ENCODE peak calls at places on chromosome 22, in seven cellular contexts. One of them, this sample, is unnamed.

GRCh38 chr22:47409501-47410275 is 647.2 kb downstream of the TBC1D22A start:
- DNase-seq in skeletal muscle cell: no peak
- DNase-seq in CD4-positive, alpha-beta memory T cell: no peak
- DNase-seq in A549: no peak
- DNase-seq in cardiac muscle cell: no peak
- DNase-seq in EL: no peak
- DNase-seq in T follicular helper cell: no peak
- DNase-seq in this sample: no peak

GRCh38 chr22:38230108-38230825 is 28.5 kb downstream of the MAFF start:
- DNase-seq in T follicular helper cell: peak; percentile 17
- DNase-seq in cardiac muscle cell: peak; percentile 51
- DNase-seq in skeletal muscle cell: no peak
- DNase-seq in CD4-positive, alpha-beta memory T cell: peak; percentile 49
- DNase-seq in EL: no peak
- DNase-seq in A549: peak; percentile 60
- DNase-seq in this sample: no peak

GRCh38 chr22:45480717-45481116 is 22.0 kb upstream of the FBLN1 start:
- DNase-seq in A549: no peak
- DNase-seq in cardiac muscle cell: no peak
- DNase-seq in skeletal muscle cell: no peak
- DNase-seq in T follicular helper cell: no peak
- DNase-seq in CD4-positive, alpha-beta memory T cell: no peak
- DNase-seq in EL: no peak
- DNase-seq in this sample: no peak

GRCh38 chr22:45863981-45864751 is 112.8 kb downstream of the WNT7B start:
- DNase-seq in CD4-positive, alpha-beta memory T cell: peak; percentile 50
- DNase-seq in cardiac muscle cell: peak; percentile 60
- DNase-seq in A549: peak; percentile 62
- DNase-seq in skeletal muscle cell: peak; percentile 9
- DNase-seq in EL: peak; percentile 49
- DNase-seq in T follicular helper cell: peak; percentile 49
- DNase-seq in this sample: no peak

GRCh38 chr22:49570032-49570848 is 257.4 kb downstream of the BRD1 start:
- DNase-seq in T follicular helper cell: no peak
- DNase-seq in CD4-positive, alpha-beta memory T cell: no peak
- DNase-seq in cardiac muscle cell: no peak
- DNase-seq in A549: no peak
- DNase-seq in skeletal muscle cell: no peak
- DNase-seq in EL: no peak
- DNase-seq in this sample: no peak

GRCh38 chr22:17199131-17199731 is 20.0 kb downstream of the ADA2 start:
- DNase-seq in A549: no peak
- DNase-seq in EL: peak; percentile 72
- DNase-seq in cardiac muscle cell: no peak
- DNase-seq in skeletal muscle cell: peak; percentile 5
- DNase-seq in T follicular helper cell: no peak
- DNase-seq in CD4-positive, alpha-beta memory T cell: no peak
- DNase-seq in this sample: no peak

GRCh38 chr22:34592341-34592740 is 473.6 kb upstream of the ISX start:
- DNase-seq in EL: no peak
- DNase-seq in T follicular helper cell: no peak
- DNase-seq in CD4-positive, alpha-beta memory T cell: no peak
- DNase-seq in cardiac muscle cell: no peak
- DNase-seq in A549: no peak
- DNase-seq in skeletal muscle cell: no peak
- DNase-seq in this sample: no peak

GRCh38 chr22:29270475-29271271 is 2.6 kb downstream of the EWSR1 start:
- DNase-seq in skeletal muscle cell: no peak
- DNase-seq in cardiac muscle cell: no peak
- DNase-seq in T follicular helper cell: no peak
- DNase-seq in EL: peak; percentile 68
- DNase-seq in A549: peak; percentile 25
- DNase-seq in CD4-positive, alpha-beta memory T cell: no peak
- DNase-seq in this sample: no peak

GRCh38 chr22:32649515-32650200 is 151.8 kb upstream of the TIMP3 start:
- DNase-seq in skeletal muscle cell: peak; percentile 72
- DNase-seq in T follicular helper cell: no peak
- DNase-seq in cardiac muscle cell: no peak
- DNase-seq in EL: peak; percentile 78
- DNase-seq in CD4-positive, alpha-beta memory T cell: no peak
- DNase-seq in A549: peak; percentile 14
- DNase-seq in this sample: no peak

GRCh38 chr22:24201681-24202590 is 20.6 kb downstream of the SUSD2 start:
- DNase-seq in EL: peak; percentile 33
- DNase-seq in CD4-positive, alpha-beta memory T cell: no peak
- DNase-seq in cardiac muscle cell: no peak
- DNase-seq in skeletal muscle cell: no peak
- DNase-seq in T follicular helper cell: no peak
- DNase-seq in A549: peak; percentile 60
- DNase-seq in this sample: no peak

GRCh38 chr22:44758354-44758969 is 6.1 kb downstream of the ARHGAP8 start:
- DNase-seq in skeletal muscle cell: no peak
- DNase-seq in T follicular helper cell: no peak
- DNase-seq in A549: no peak
- DNase-seq in cardiac muscle cell: no peak
- DNase-seq in CD4-positive, alpha-beta memory T cell: no peak
- DNase-seq in EL: peak; percentile 48
- DNase-seq in this sample: peak; percentile 7

GRCh38 chr22:49951001-49951677 is 9.4 kb upstream of the PIM3 start:
- DNase-seq in A549: no peak
- DNase-seq in skeletal muscle cell: no peak
- DNase-seq in EL: no peak
- DNase-seq in cardiac muscle cell: no peak
- DNase-seq in CD4-positive, alpha-beta memory T cell: no peak
- DNase-seq in T follicular helper cell: no peak
- DNase-seq in this sample: no peak

GRCh38 chr22:35102663-35103062 is 36.7 kb downstream of the ISX start:
- DNase-seq in EL: peak; percentile 44
- DNase-seq in CD4-positive, alpha-beta memory T cell: no peak
- DNase-seq in cardiac muscle cell: peak; percentile 72
- DNase-seq in A549: peak; percentile 27
- DNase-seq in skeletal muscle cell: no peak
- DNase-seq in T follicular helper cell: no peak
- DNase-seq in this sample: no peak

GRCh38 chr22:21104126-21104691 is 58.5 kb downstream of the LRRC74B start:
- DNase-seq in CD4-positive, alpha-beta memory T cell: no peak
- DNase-seq in T follicular helper cell: no peak
- DNase-seq in EL: no peak
- DNase-seq in A549: no peak
- DNase-seq in skeletal muscle cell: no peak
- DNase-seq in cardiac muscle cell: no peak
- DNase-seq in this sample: no peak

GRCh38 chr22:36113121-36113520 is 47.4 kb downstream of the APOL3 start:
- DNase-seq in T follicular helper cell: no peak
- DNase-seq in A549: no peak
- DNase-seq in skeletal muscle cell: no peak
- DNase-seq in CD4-positive, alpha-beta memory T cell: no peak
- DNase-seq in cardiac muscle cell: no peak
- DNase-seq in EL: no peak
- DNase-seq in this sample: no peak

GRCh38 chr22:37107779-37108621 is 1.5 kb downstream of the TMPRSS6 start:
- DNase-seq in T follicular helper cell: no peak
- DNase-seq in A549: no peak
- DNase-seq in cardiac muscle cell: no peak
- DNase-seq in CD4-positive, alpha-beta memory T cell: no peak
- DNase-seq in EL: no peak
- DNase-seq in skeletal muscle cell: no peak
- DNase-seq in this sample: no peak

GRCh38 chr22:27124336-27125023 is 467.1 kb downstream of the MIAT start:
- DNase-seq in CD4-positive, alpha-beta memory T cell: no peak
- DNase-seq in cardiac muscle cell: no peak
- DNase-seq in T follicular helper cell: no peak
- DNase-seq in skeletal muscle cell: no peak
- DNase-seq in EL: no peak
- DNase-seq in A549: no peak
- DNase-seq in this sample: no peak

GRCh38 chr22:49046546-49047305 is 780.9 kb downstream of the BRD1 start:
- DNase-seq in CD4-positive, alpha-beta memory T cell: no peak
- DNase-seq in EL: no peak
- DNase-seq in cardiac muscle cell: peak; percentile 73
- DNase-seq in T follicular helper cell: no peak
- DNase-seq in A549: peak; percentile 60
- DNase-seq in skeletal muscle cell: no peak
- DNase-seq in this sample: no peak

GRCh38 chr22:46536559-46537220 is 730 bp downstream of the CELSR1 start:
- DNase-seq in A549: peak; percentile 24
- DNase-seq in cardiac muscle cell: peak; percentile 51
- DNase-seq in EL: no peak
- DNase-seq in T follicular helper cell: no peak
- DNase-seq in CD4-positive, alpha-beta memory T cell: no peak
- DNase-seq in skeletal muscle cell: no peak
- DNase-seq in this sample: no peak

GRCh38 chr22:25563757-25564319 is 637 bp upstream of the GRK3 start:
- DNase-seq in A549: no peak
- DNase-seq in CD4-positive, alpha-beta memory T cell: no peak
- DNase-seq in cardiac muscle cell: no peak
- DNase-seq in skeletal muscle cell: no peak
- DNase-seq in EL: no peak
- DNase-seq in T follicular helper cell: no peak
- DNase-seq in this sample: no peak

GRCh38 chr22:27108425-27109114 is 451.2 kb downstream of the MIAT start:
- DNase-seq in CD4-positive, alpha-beta memory T cell: no peak
- DNase-seq in A549: peak; percentile 45
- DNase-seq in cardiac muscle cell: no peak
- DNase-seq in skeletal muscle cell: no peak
- DNase-seq in T follicular helper cell: no peak
- DNase-seq in EL: no peak
- DNase-seq in this sample: no peak

GRCh38 chr22:38112361-38112760 is 1.9 kb upstream of the BAIAP2L2 start:
- DNase-seq in cardiac muscle cell: no peak
- DNase-seq in skeletal muscle cell: no peak
- DNase-seq in T follicular helper cell: no peak
- DNase-seq in A549: no peak
- DNase-seq in EL: no peak
- DNase-seq in CD4-positive, alpha-beta memory T cell: no peak
- DNase-seq in this sample: no peak

GRCh38 chr22:38347181-38347943 is 30.1 kb upstream of the CSNK1E start:
- DNase-seq in skeletal muscle cell: no peak
- DNase-seq in EL: no peak
- DNase-seq in T follicular helper cell: no peak
- DNase-seq in A549: no peak
- DNase-seq in CD4-positive, alpha-beta memory T cell: no peak
- DNase-seq in cardiac muscle cell: no peak
- DNase-seq in this sample: no peak

GRCh38 chr22:35711336-35711735 is 6.3 kb upstream of the APOL5 start:
- DNase-seq in CD4-positive, alpha-beta memory T cell: no peak
- DNase-seq in skeletal muscle cell: no peak
- DNase-seq in EL: no peak
- DNase-seq in cardiac muscle cell: no peak
- DNase-seq in A549: no peak
- DNase-seq in T follicular helper cell: no peak
- DNase-seq in this sample: no peak

GRCh38 chr22:37807410-37808293 is at the start of gene GCAT:
- DNase-seq in CD4-positive, alpha-beta memory T cell: peak; percentile 70
- DNase-seq in T follicular helper cell: peak; percentile 71
- DNase-seq in A549: peak; percentile 94
- DNase-seq in cardiac muscle cell: peak; percentile 98
- DNase-seq in skeletal muscle cell: peak; percentile 90
- DNase-seq in EL: peak; percentile 98
- DNase-seq in this sample: peak; percentile 80

This sample was measured in AG04449.